ENCODE peak calls at places on chromosome 14, in nine cellular contexts. J is neural progenitor cell, P is AG04449, Q is natural killer cell, M is left lung, L is colonic mucosa, U is GM23338, D is WERI-Rb-1, F is WTC11. W is an unnamed sample.

GRCh38 chr14:67522270-67522669 is 10.8 kb upstream of the PLEKHH1 start:
- DNase-seq in P (no peak), L (no peak), U (no peak), D (no peak), M (no peak), F (no peak), Q (no peak), J (peak; percentile 58), W (no peak)

GRCh38 chr14:64942531-64943111 is at the start of gene GPX2:
- DNase-seq in J (no peak), M (no peak), D (no peak), U (no peak), Q (no peak), P (no peak), F (no peak), L (peak; percentile 93), W (no peak)

GRCh38 chr14:105980224-105980623 is 453.8 kb downstream of the TMEM121 start:
- DNase-seq in U (no peak), D (no peak), J (no peak), Q (no peak), L (no peak), F (no peak), M (no peak), P (no peak), W (no peak)

GRCh38 chr14:61147898-61148549 is 133.1 kb downstream of the TMEM30B start:
- DNase-seq in L (no peak), J (peak; percentile 28), M (no peak), F (no peak), D (no peak), U (peak; percentile 19), P (peak; percentile 58), Q (no peak), W (no peak)

GRCh38 chr14:103016594-103016993 is 40.8 kb downstream of the CDC42BPB start:
- DNase-seq in M (no peak), F (no peak), L (no peak), D (no peak), Q (no peak), J (no peak), U (no peak), P (no peak), W (no peak)

GRCh38 chr14:32514236-32514635 is 185.1 kb downstream of the AKAP6 start:
- DNase-seq in U (no peak), F (no peak), J (no peak), Q (no peak), M (no peak), D (no peak), P (no peak), L (no peak), W (no peak)

GRCh38 chr14:29240046-29240445 is 473.5 kb downstream of the FOXG1 start:
- DNase-seq in L (no peak), M (no peak), F (no peak), J (no peak), U (no peak), P (no peak), D (no peak), Q (no peak), W (no peak)

GRCh38 chr14:20434701-20435453 is 1.1 kb downstream of the KLHL33 start:
- DNase-seq in J (no peak), F (peak; percentile 33), D (no peak), P (no peak), M (peak; percentile 73), Q (no peak), U (peak; percentile 71), L (no peak), W (no peak)

GRCh38 chr14:68384335-68384734 is 408.5 kb downstream of the ZFP36L1 start:
- DNase-seq in D (no peak), F (no peak), L (no peak), M (no peak), U (no peak), Q (no peak), J (no peak), P (no peak), W (no peak)

GRCh38 chr14:65237956-65238355 is 135.6 kb upstream of the MAX start:
- DNase-seq in M (no peak), P (no peak), F (no peak), D (peak; percentile 22), L (no peak), Q (no peak), J (no peak), U (peak; percentile 23), W (no peak)

GRCh38 chr14:39488600-39488999 is 56.4 kb upstream of the FBXO33 start:
- DNase-seq in F (peak; percentile 76), D (no peak), U (peak; percentile 93), Q (no peak), L (no peak), P (no peak), J (peak; percentile 94), M (no peak), W (no peak)

GRCh38 chr14:64673748-64674147 is 30.5 kb upstream of the PLEKHG3 start:
- DNase-seq in F (no peak), P (no peak), M (peak; percentile 71), L (no peak), D (no peak), Q (peak; percentile 51), U (no peak), J (no peak), W (no peak)

GRCh38 chr14:79571361-79571760 is 639.9 kb downstream of the DIO2 start:
- DNase-seq in J (peak; percentile 40), U (no peak), L (no peak), Q (no peak), D (no peak), M (no peak), F (no peak), P (no peak), W (no peak)

GRCh38 chr14:73725116-73726024 is 11.2 kb upstream of the PNMA1 start:
- DNase-seq in M (no peak), P (no peak), U (no peak), F (no peak), Q (no peak), J (no peak), L (no peak), D (no peak), W (no peak)

GRCh38 chr14:72433511-72433910 is 460.4 kb downstream of the DPF3 start:
- DNase-seq in M (no peak), L (no peak), U (no peak), P (no peak), Q (no peak), J (no peak), D (no peak), F (no peak), W (no peak)

GRCh38 chr14:68522510-68523325 is 270.1 kb downstream of the ZFP36L1 start:
- DNase-seq in M (no peak), L (no peak), U (no peak), J (peak; percentile 69), D (no peak), Q (no peak), F (no peak), P (peak; percentile 14), W (no peak)

GRCh38 chr14:102796661-102797190 is 19.5 kb downstream of the TRAF3 start:
- DNase-seq in F (no peak), P (no peak), L (no peak), D (no peak), M (no peak), Q (no peak), U (no peak), J (no peak), W (no peak)

GRCh38 chr14:103508930-103509329 is 13.7 kb downstream of the CKB start:
- DNase-seq in M (no peak), Q (no peak), L (no peak), D (no peak), F (no peak), P (no peak), U (no peak), J (no peak), W (no peak)

GRCh38 chr14:47040490-47040889 is 388.9 kb upstream of the RPL10L start:
- DNase-seq in M (no peak), F (no peak), Q (no peak), P (no peak), L (no peak), J (peak; percentile 50), U (peak; percentile 78), D (peak; percentile 61), W (no peak)
- TF ChIP-seq CTCF in M (no peak), F (no peak), Q (no peak), P (no peak), L (no peak), J (peak; percentile 57), U (peak; percentile 87), D (peak; percentile 71), W (peak; percentile 56)

DNA sequence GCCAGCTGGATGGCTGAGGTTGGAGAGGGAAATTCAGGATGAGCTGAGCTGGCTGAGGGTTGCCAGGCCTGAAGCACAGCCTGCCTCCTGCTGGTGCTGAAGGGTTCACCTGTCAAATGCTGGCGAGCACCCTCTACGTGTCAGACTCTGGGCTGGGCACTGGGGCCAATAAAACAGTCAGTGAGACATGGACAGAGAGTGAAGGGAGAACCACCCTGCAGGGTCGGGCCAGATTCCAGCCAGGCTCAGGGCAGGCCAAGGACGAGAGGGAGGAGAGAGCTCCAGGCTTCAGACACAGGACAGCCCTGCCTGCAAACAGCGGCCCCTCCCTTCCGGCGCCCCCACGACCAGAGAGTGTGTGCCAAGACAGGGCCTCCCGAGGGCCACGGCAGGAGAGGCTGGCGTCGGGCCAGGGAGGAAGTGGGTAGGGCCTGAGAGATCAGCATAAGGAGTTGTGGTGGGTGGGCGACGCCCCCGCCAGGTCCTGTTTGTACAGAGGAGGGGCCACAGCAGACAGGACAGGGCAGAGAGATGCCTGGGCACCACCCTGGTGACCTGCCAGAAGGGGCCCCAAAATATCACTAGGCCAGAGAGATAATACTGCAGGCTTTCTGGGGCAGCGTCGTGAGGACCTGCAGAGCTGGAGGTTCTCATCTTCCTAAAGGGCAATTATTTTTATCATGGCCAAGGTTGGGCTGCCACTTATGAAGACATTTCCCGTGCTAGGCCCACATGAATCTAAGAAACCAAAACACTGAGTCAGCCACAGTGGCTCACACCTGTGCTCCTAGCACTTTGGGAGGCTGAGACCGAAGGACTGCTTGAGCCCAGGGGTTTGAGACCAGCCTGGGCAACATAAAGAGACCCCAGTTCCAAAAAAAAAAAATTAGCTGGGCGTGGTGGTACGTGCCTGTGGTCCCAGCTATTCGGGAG is 73.1 kb upstream of the GPR68 start:
- DNase-seq in D (no peak), M (peak; percentile 93), Q (peak; percentile 55), L (peak; percentile 90), J (no peak), F (no peak), P (no peak), U (no peak), W (no peak)
- TF ChIP-seq CTCF in D (no peak), M (no peak), Q (no peak), L (peak; percentile 29), J (no peak), F (no peak), P (no peak), U (peak; percentile 12), W (no peak)

DNA sequence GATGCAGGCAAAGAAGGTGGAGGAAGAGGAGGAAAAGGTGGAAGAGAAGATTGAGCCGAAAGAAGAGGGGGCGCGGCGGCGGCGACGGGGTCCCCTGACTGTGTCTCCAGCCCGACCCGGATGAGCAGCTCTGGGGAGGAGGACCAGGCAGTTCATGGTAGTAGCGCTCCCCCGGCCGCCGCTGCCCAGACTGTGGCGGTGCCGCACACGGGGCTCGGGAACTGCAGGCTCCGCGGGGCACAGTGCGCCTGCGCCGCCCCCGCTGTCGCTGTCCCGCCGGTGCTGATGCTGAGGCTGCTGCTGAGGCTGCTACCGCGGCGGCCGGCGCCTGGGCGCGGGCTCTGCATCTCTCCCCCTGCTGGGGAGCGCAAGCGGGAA is at the start of gene KCNH5:
- DNase-seq in U (peak; percentile 83), D (peak; percentile 78), M (peak; percentile 69), L (no peak), P (no peak), Q (no peak), F (peak; percentile 76), J (peak; percentile 96), W (peak; percentile 73)
- TF ChIP-seq CTCF in U (no peak), D (peak; percentile 15), M (no peak), L (no peak), P (no peak), Q (no peak), F (no peak), J (no peak), W (no peak)

GRCh38 chr14:23528555-23528954 is 23.0 kb downstream of the ZFHX2 start:
- DNase-seq in M (no peak), P (no peak), U (peak; percentile 71), J (peak; percentile 28), D (peak; percentile 27), F (peak; percentile 52), L (no peak), Q (no peak), W (no peak)
- TF ChIP-seq CTCF in M (no peak), P (no peak), U (peak; percentile 42), J (peak; percentile 40), D (peak; percentile 41), F (no peak), L (no peak), Q (no peak), W (peak; percentile 32)